ENCODE peak calls at places on chromosomes 4 and X, in nine cellular contexts. One of them, this sample, is unnamed.

GRCh38 chr4:25982962-25983361 is 68.9 kb downstream of the SMIM20 start:
- DNase-seq in psoas muscle: no peak
- DNase-seq in AG04450: no peak
- DNase-seq in PC-3: no peak
- DNase-seq in choroid plexus epithelial cell: peak
- DNase-seq in brain microvascular endothelial cell: peak
- DNase-seq in ovary: no peak
- DNase-seq in mammary epithelial cell: no peak
- DNase-seq in HFF-Myc: no peak
- DNase-seq in this sample: no peak

GRCh38 chr4:75180790-75181776 is 248.2 kb downstream of the PARM1 start:
- DNase-seq in HFF-Myc: no peak
- DNase-seq in psoas muscle: no peak
- DNase-seq in AG04450: no peak
- DNase-seq in choroid plexus epithelial cell: no peak
- DNase-seq in brain microvascular endothelial cell: peak
- DNase-seq in PC-3: peak
- DNase-seq in mammary epithelial cell: no peak
- DNase-seq in ovary: no peak
- DNase-seq in this sample: peak

GRCh38 chrX:24242649-24243556 is 71.0 kb downstream of the SUPT20HL2 start:
- DNase-seq in brain microvascular endothelial cell: peak
- DNase-seq in AG04450: peak
- DNase-seq in choroid plexus epithelial cell: peak
- DNase-seq in HFF-Myc: no peak
- DNase-seq in PC-3: no peak
- DNase-seq in mammary epithelial cell: no peak
- DNase-seq in ovary: no peak
- DNase-seq in psoas muscle: peak
- DNase-seq in this sample: peak

GRCh38 chrX:13085533-13085932 is 41.1 kb upstream of the FAM9C start:
- DNase-seq in AG04450: no peak
- DNase-seq in psoas muscle: no peak
- DNase-seq in choroid plexus epithelial cell: no peak
- DNase-seq in mammary epithelial cell: no peak
- DNase-seq in brain microvascular endothelial cell: no peak
- DNase-seq in PC-3: no peak
- DNase-seq in HFF-Myc: no peak
- DNase-seq in ovary: no peak
- DNase-seq in this sample: no peak

GRCh38 chrX:64908121-64908520 is 68.1 kb downstream of the ZC4H2 start:
- DNase-seq in mammary epithelial cell: no peak
- DNase-seq in AG04450: no peak
- DNase-seq in brain microvascular endothelial cell: no peak
- DNase-seq in HFF-Myc: no peak
- DNase-seq in PC-3: no peak
- DNase-seq in choroid plexus epithelial cell: no peak
- DNase-seq in psoas muscle: no peak
- DNase-seq in ovary: no peak
- DNase-seq in this sample: no peak

GRCh38 chr4:145154573-145154972 is 25.8 kb downstream of the OTUD4 start:
- DNase-seq in PC-3: peak
- DNase-seq in brain microvascular endothelial cell: peak
- DNase-seq in mammary epithelial cell: peak
- DNase-seq in choroid plexus epithelial cell: peak
- DNase-seq in psoas muscle: no peak
- DNase-seq in HFF-Myc: no peak
- DNase-seq in ovary: no peak
- DNase-seq in AG04450: no peak
- DNase-seq in this sample: no peak

GRCh38 chr4:185395255-185395955 is at the start of gene LRP2BP:
- DNase-seq in mammary epithelial cell: peak
- DNase-seq in HFF-Myc: no peak
- DNase-seq in AG04450: no peak
- DNase-seq in ovary: no peak
- DNase-seq in psoas muscle: no peak
- DNase-seq in PC-3: peak
- DNase-seq in choroid plexus epithelial cell: no peak
- DNase-seq in brain microvascular endothelial cell: no peak
- DNase-seq in this sample: no peak

GRCh38 chrX:129599499-129599898 is 55.3 kb downstream of the APLN start:
- DNase-seq in AG04450: no peak
- DNase-seq in PC-3: no peak
- DNase-seq in mammary epithelial cell: peak
- DNase-seq in psoas muscle: no peak
- DNase-seq in choroid plexus epithelial cell: no peak
- DNase-seq in HFF-Myc: no peak
- DNase-seq in ovary: no peak
- DNase-seq in brain microvascular endothelial cell: no peak
- DNase-seq in this sample: no peak

GRCh38 chr4:46445689-46446339 is 55.9 kb upstream of the GABRA2 start:
- DNase-seq in HFF-Myc: no peak
- DNase-seq in choroid plexus epithelial cell: peak
- DNase-seq in mammary epithelial cell: peak
- DNase-seq in AG04450: no peak
- DNase-seq in PC-3: peak
- DNase-seq in ovary: no peak
- DNase-seq in psoas muscle: no peak
- DNase-seq in brain microvascular endothelial cell: no peak
- DNase-seq in this sample: no peak

GRCh38 chr4:37760840-37761239 is 65.6 kb upstream of the PGM2 start:
- DNase-seq in AG04450: no peak
- DNase-seq in choroid plexus epithelial cell: peak
- DNase-seq in mammary epithelial cell: no peak
- DNase-seq in brain microvascular endothelial cell: no peak
- DNase-seq in PC-3: no peak
- DNase-seq in psoas muscle: no peak
- DNase-seq in ovary: no peak
- DNase-seq in HFF-Myc: no peak
- DNase-seq in this sample: no peak

GRCh38 chr4:87545052-87545451 is 15.9 kb upstream of the SPARCL1 start:
- DNase-seq in ovary: no peak
- DNase-seq in choroid plexus epithelial cell: no peak
- DNase-seq in psoas muscle: no peak
- DNase-seq in HFF-Myc: no peak
- DNase-seq in AG04450: no peak
- DNase-seq in mammary epithelial cell: no peak
- DNase-seq in brain microvascular endothelial cell: no peak
- DNase-seq in PC-3: no peak
- DNase-seq in this sample: no peak

GRCh38 chr4:80731436-80731835 is 299.1 kb upstream of the BMP3 start:
- DNase-seq in choroid plexus epithelial cell: no peak
- DNase-seq in mammary epithelial cell: peak
- DNase-seq in PC-3: no peak
- DNase-seq in HFF-Myc: no peak
- DNase-seq in AG04450: no peak
- DNase-seq in brain microvascular endothelial cell: no peak
- DNase-seq in psoas muscle: no peak
- DNase-seq in ovary: no peak
- DNase-seq in this sample: no peak

GRCh38 chr4:2662598-2662997 is 93.5 kb downstream of the TNIP2 start:
- DNase-seq in psoas muscle: no peak
- DNase-seq in AG04450: peak
- DNase-seq in brain microvascular endothelial cell: peak
- DNase-seq in ovary: no peak
- DNase-seq in choroid plexus epithelial cell: peak
- DNase-seq in mammary epithelial cell: peak
- DNase-seq in PC-3: peak
- DNase-seq in HFF-Myc: no peak
- DNase-seq in this sample: no peak

GRCh38 chrX:10110984-10111363 is 45.8 kb upstream of the CLCN4 start:
- DNase-seq in mammary epithelial cell: no peak
- DNase-seq in HFF-Myc: no peak
- DNase-seq in psoas muscle: no peak
- DNase-seq in ovary: no peak
- DNase-seq in PC-3: no peak
- DNase-seq in choroid plexus epithelial cell: no peak
- DNase-seq in brain microvascular endothelial cell: no peak
- DNase-seq in AG04450: no peak
- DNase-seq in this sample: peak

GRCh38 chr4:151667025-151667424 is 93.8 kb downstream of the GATB start:
- DNase-seq in brain microvascular endothelial cell: no peak
- DNase-seq in PC-3: no peak
- DNase-seq in HFF-Myc: no peak
- DNase-seq in choroid plexus epithelial cell: no peak
- DNase-seq in psoas muscle: no peak
- DNase-seq in ovary: no peak
- DNase-seq in mammary epithelial cell: no peak
- DNase-seq in AG04450: no peak
- DNase-seq in this sample: no peak

GRCh38 chr4:61204353-61204752 is 4.2 kb downstream of the ADGRL3 start:
- DNase-seq in psoas muscle: no peak
- DNase-seq in HFF-Myc: no peak
- DNase-seq in ovary: no peak
- DNase-seq in mammary epithelial cell: peak
- DNase-seq in brain microvascular endothelial cell: peak
- DNase-seq in PC-3: peak
- DNase-seq in choroid plexus epithelial cell: peak
- DNase-seq in AG04450: no peak
- DNase-seq in this sample: no peak

GRCh38 chrX:56817179-56817578 is 88.1 kb downstream of the NBDY start:
- DNase-seq in ovary: no peak
- DNase-seq in mammary epithelial cell: no peak
- DNase-seq in HFF-Myc: no peak
- DNase-seq in PC-3: no peak
- DNase-seq in psoas muscle: no peak
- DNase-seq in brain microvascular endothelial cell: no peak
- DNase-seq in choroid plexus epithelial cell: no peak
- DNase-seq in AG04450: no peak
- DNase-seq in this sample: no peak

GRCh38 chr4:38949416-38950051 is 81.9 kb downstream of the FAM114A1 start:
- DNase-seq in choroid plexus epithelial cell: peak
- DNase-seq in mammary epithelial cell: peak
- DNase-seq in AG04450: no peak
- DNase-seq in HFF-Myc: no peak
- DNase-seq in psoas muscle: no peak
- DNase-seq in ovary: no peak
- DNase-seq in PC-3: peak
- DNase-seq in brain microvascular endothelial cell: peak
- DNase-seq in this sample: no peak

GRCh38 chr4:633976-634598 is 8.7 kb downstream of the PDE6B start:
- DNase-seq in choroid plexus epithelial cell: no peak
- DNase-seq in psoas muscle: no peak
- DNase-seq in AG04450: no peak
- DNase-seq in brain microvascular endothelial cell: no peak
- DNase-seq in ovary: no peak
- DNase-seq in PC-3: no peak
- DNase-seq in mammary epithelial cell: no peak
- DNase-seq in HFF-Myc: no peak
- DNase-seq in this sample: no peak

GRCh38 chr4:69120869-69121268 is 24.6 kb downstream of the UGT2B7 start:
- DNase-seq in AG04450: no peak
- DNase-seq in ovary: no peak
- DNase-seq in choroid plexus epithelial cell: no peak
- DNase-seq in brain microvascular endothelial cell: no peak
- DNase-seq in HFF-Myc: no peak
- DNase-seq in mammary epithelial cell: peak
- DNase-seq in PC-3: peak
- DNase-seq in psoas muscle: no peak
- DNase-seq in this sample: no peak

GRCh38 chr4:69122476-69122875 is 26.2 kb downstream of the UGT2B7 start:
- DNase-seq in HFF-Myc: no peak
- DNase-seq in PC-3: no peak
- DNase-seq in psoas muscle: no peak
- DNase-seq in AG04450: no peak
- DNase-seq in brain microvascular endothelial cell: no peak
- DNase-seq in mammary epithelial cell: no peak
- DNase-seq in ovary: no peak
- DNase-seq in choroid plexus epithelial cell: no peak
- DNase-seq in this sample: no peak

GRCh38 chr4:69126030-69126429 is 29.8 kb downstream of the UGT2B7 start:
- DNase-seq in ovary: no peak
- DNase-seq in brain microvascular endothelial cell: no peak
- DNase-seq in HFF-Myc: no peak
- DNase-seq in mammary epithelial cell: no peak
- DNase-seq in psoas muscle: no peak
- DNase-seq in AG04450: no peak
- DNase-seq in choroid plexus epithelial cell: no peak
- DNase-seq in PC-3: no peak
- DNase-seq in this sample: no peak

DNA sequence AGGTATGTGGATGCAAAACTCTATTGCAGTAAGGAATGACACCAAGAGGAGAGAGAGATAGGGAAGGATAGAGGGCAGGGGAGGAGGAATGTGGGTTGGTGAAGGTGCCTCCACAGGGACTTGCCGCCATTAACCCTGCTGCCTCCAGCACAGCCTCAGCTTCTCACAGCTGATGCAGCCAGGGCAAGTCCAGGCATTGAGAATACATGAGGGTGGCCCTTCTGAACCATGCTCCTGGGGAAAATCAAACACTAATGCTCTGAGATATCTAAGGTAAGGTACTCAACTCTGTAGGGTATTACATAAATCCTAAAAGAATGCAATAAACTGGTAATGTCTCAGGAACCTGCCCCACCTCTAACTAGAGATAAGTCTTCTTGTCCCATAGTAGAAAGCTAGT is 28.7 kb downstream of the UGT2B7 start:
- DNase-seq in psoas muscle: no peak
- DNase-seq in HFF-Myc: no peak
- DNase-seq in AG04450: no peak
- DNase-seq in ovary: no peak
- DNase-seq in choroid plexus epithelial cell: no peak
- DNase-seq in PC-3: no peak
- DNase-seq in mammary epithelial cell: peak
- DNase-seq in brain microvascular endothelial cell: no peak
- DNase-seq in this sample: no peak
- H3K4me3 ChIP-seq in psoas muscle: no peak
- H3K4me3 ChIP-seq in HFF-Myc: no peak
- H3K4me3 ChIP-seq in AG04450: no peak
- H3K4me3 ChIP-seq in ovary: no peak
- H3K4me3 ChIP-seq in choroid plexus epithelial cell: no peak
- H3K4me3 ChIP-seq in PC-3: no peak
- H3K4me3 ChIP-seq in mammary epithelial cell: no peak
- H3K4me3 ChIP-seq in brain microvascular endothelial cell: no peak
- H3K4me3 ChIP-seq in this sample: no peak

GRCh38 chr4:122930877-122931276 is 8.5 kb upstream of the NUDT6 start:
- DNase-seq in mammary epithelial cell: no peak
- DNase-seq in choroid plexus epithelial cell: peak
- DNase-seq in psoas muscle: no peak
- DNase-seq in ovary: no peak
- DNase-seq in brain microvascular endothelial cell: no peak
- DNase-seq in PC-3: peak
- DNase-seq in HFF-Myc: no peak
- DNase-seq in AG04450: no peak
- DNase-seq in this sample: no peak
- TF ChIP-seq CTCF in mammary epithelial cell: peak
- TF ChIP-seq CTCF in choroid plexus epithelial cell: peak
- TF ChIP-seq CTCF in psoas muscle: peak
- TF ChIP-seq CTCF in ovary: no peak
- TF ChIP-seq CTCF in brain microvascular endothelial cell: peak
- TF ChIP-seq CTCF in PC-3: peak
- TF ChIP-seq CTCF in HFF-Myc: peak
- TF ChIP-seq CTCF in AG04450: peak
- TF ChIP-seq CTCF in this sample: peak

GRCh38 chrX:148270499-148270898 is 229.9 kb upstream of the AFF2 start:
- DNase-seq in mammary epithelial cell: no peak
- DNase-seq in ovary: no peak
- DNase-seq in brain microvascular endothelial cell: no peak
- DNase-seq in PC-3: no peak
- DNase-seq in psoas muscle: no peak
- DNase-seq in choroid plexus epithelial cell: no peak
- DNase-seq in HFF-Myc: no peak
- DNase-seq in AG04450: no peak
- DNase-seq in this sample: no peak
- H3K4me3 ChIP-seq in mammary epithelial cell: no peak
- H3K4me3 ChIP-seq in ovary: no peak
- H3K4me3 ChIP-seq in brain microvascular endothelial cell: no peak
- H3K4me3 ChIP-seq in PC-3: no peak
- H3K4me3 ChIP-seq in psoas muscle: no peak
- H3K4me3 ChIP-seq in choroid plexus epithelial cell: no peak
- H3K4me3 ChIP-seq in HFF-Myc: no peak
- H3K4me3 ChIP-seq in AG04450: no peak
- H3K4me3 ChIP-seq in this sample: no peak

GRCh38 chr4:181301735-181302380 is 941.3 kb upstream of the TENM3 start:
- DNase-seq in choroid plexus epithelial cell: peak
- DNase-seq in PC-3: peak
- DNase-seq in AG04450: peak
- DNase-seq in ovary: no peak
- DNase-seq in psoas muscle: peak
- DNase-seq in brain microvascular endothelial cell: peak
- DNase-seq in mammary epithelial cell: peak
- DNase-seq in HFF-Myc: no peak
- DNase-seq in this sample: no peak
- TF ChIP-seq CTCF in choroid plexus epithelial cell: peak
- TF ChIP-seq CTCF in PC-3: peak
- TF ChIP-seq CTCF in AG04450: peak
- TF ChIP-seq CTCF in ovary: no peak
- TF ChIP-seq CTCF in psoas muscle: peak
- TF ChIP-seq CTCF in brain microvascular endothelial cell: peak
- TF ChIP-seq CTCF in mammary epithelial cell: peak
- TF ChIP-seq CTCF in HFF-Myc: peak
- TF ChIP-seq CTCF in this sample: peak

This sample was measured in GM12864.